ENCODE peak calls at places on chromosomes 2 and 18, in nine cellular contexts. I is fibroblast of villous mesenchyme; J is activated T-helper 9 cell treated with anti-CD3 and anti-CD28 coated beads, Interleukin-2, amount 50 U/mL, for 16 hours; D is NCI-H1092 treated with DMSO at 0.1 percent for 48 hours; F is endodermal cell; Y is HS-27A; X is RPMI8226; A is amniotic stem cell; Z is DMS 273 treated with DMSO at 0.1 percent for 48 hours. M is an unnamed sample.

GRCh38 chr2:216733046-216733445 is 37.7 kb upstream of the IGFBP5 start:
- DNase-seq in J (no peak), A (no peak), Y (no peak), I (no peak), Z (no peak), D (no peak), F (no peak), X (no peak), M (no peak)

GRCh38 chr2:65199891-65200290 is 27.7 kb upstream of the ACTR2 start:
- DNase-seq in I (no peak), X (no peak), J (no peak), Y (peak; percentile 12), Z (no peak), F (no peak), D (no peak), A (no peak), M (peak; percentile 32)

GRCh38 chr2:223725494-223725893 is 111.9 kb downstream of the AP1S3 start:
- DNase-seq in I (peak; percentile 98), A (peak; percentile 94), Y (peak; percentile 74), Z (no peak), D (no peak), X (no peak), J (no peak), F (peak; percentile 92), M (peak; percentile 99)

GRCh38 chr2:15412309-15412708 is 148.8 kb downstream of the NBAS start:
- DNase-seq in A (no peak), F (no peak), D (no peak), J (no peak), X (no peak), Z (no peak), Y (no peak), I (no peak), M (no peak)

GRCh38 chr2:96906719-96907404 is 37.0 kb upstream of the SEMA4C start:
- DNase-seq in D (no peak), I (peak; percentile 36), A (no peak), Y (no peak), Z (no peak), X (no peak), F (peak; percentile 85), J (no peak), M (peak; percentile 58)

GRCh38 chr2:15383695-15384350 is 177.3 kb downstream of the NBAS start:
- DNase-seq in D (no peak), F (peak; percentile 51), J (no peak), I (no peak), Z (no peak), A (no peak), Y (no peak), X (no peak), M (no peak)

GRCh38 chr2:45173513-45173912 is 164.3 kb upstream of the SIX2 start:
- DNase-seq in D (no peak), A (peak; percentile 88), Y (peak; percentile 87), J (no peak), X (no peak), Z (no peak), F (no peak), I (peak; percentile 88), M (peak; percentile 100)

GRCh38 chr2:45649457-45649854 is 2.0 kb upstream of the PRKCE start:
- DNase-seq in I (no peak), Z (no peak), D (no peak), F (no peak), A (no peak), J (no peak), X (no peak), Y (no peak), M (peak; percentile 45)

GRCh38 chr2:46831037-46831868 is 84.4 kb downstream of the MCFD2 start:
- DNase-seq in Y (no peak), F (no peak), I (peak; percentile 96), Z (no peak), J (no peak), D (no peak), A (no peak), X (no peak), M (peak; percentile 88)

GRCh38 chr2:101743288-101743687 is 45.8 kb downstream of the MAP4K4 start:
- DNase-seq in Y (no peak), X (no peak), A (no peak), Z (no peak), D (no peak), I (no peak), J (no peak), F (no peak), M (no peak)

GRCh38 chr2:102335871-102336366 is 19.7 kb upstream of the IL18R1 start:
- DNase-seq in I (peak; percentile 30), J (no peak), A (no peak), F (peak; percentile 56), Y (no peak), D (no peak), X (no peak), Z (no peak), M (no peak)

GRCh38 chr2:54942373-54942772 is 107.9 kb downstream of the RTN4 start:
- DNase-seq in A (no peak), Z (no peak), F (no peak), I (no peak), D (no peak), J (no peak), X (no peak), Y (no peak), M (no peak)

GRCh38 chr2:230957756-230958391 is 32.8 kb upstream of the GPR55 start:
- DNase-seq in Z (no peak), D (no peak), I (no peak), F (no peak), X (no peak), Y (no peak), J (no peak), A (no peak), M (no peak)

GRCh38 chr2:86275962-86276361 is 61.5 kb downstream of the REEP1 start:
- DNase-seq in F (no peak), D (no peak), J (no peak), Z (no peak), A (no peak), I (no peak), Y (no peak), X (no peak), M (no peak)

GRCh38 chr2:223563462-223563861 is 38.7 kb downstream of the SCG2 start:
- DNase-seq in D (peak; percentile 24), X (no peak), A (peak; percentile 31), Z (peak; percentile 24), Y (peak; percentile 19), F (no peak), J (no peak), I (peak; percentile 81), M (peak; percentile 94)

GRCh38 chr18:45165871-45166270 is 449.4 kb upstream of the SLC14A2 start:
- DNase-seq in A (no peak), J (no peak), D (no peak), I (peak; percentile 21), Z (no peak), Y (no peak), X (no peak), F (no peak), M (no peak)

GRCh38 chr2:143808166-143808565 is 678.9 kb downstream of the ARHGAP15 start:
- DNase-seq in Y (no peak), D (no peak), F (no peak), J (no peak), I (peak; percentile 47), A (no peak), Z (no peak), X (no peak), M (peak; percentile 28)

GRCh38 chr18:11522992-11523391 is 86.4 kb upstream of the SLC35G4 start:
- DNase-seq in X (no peak), Z (no peak), D (no peak), F (no peak), J (no peak), I (no peak), A (no peak), Y (no peak), M (no peak)

GRCh38 chr18:54444309-54444914 is 86.7 kb downstream of the C18orf54 start:
- DNase-seq in D (peak; percentile 10), J (no peak), Y (no peak), X (peak; percentile 62), Z (no peak), F (peak; percentile 92), A (peak; percentile 20), I (peak; percentile 64), M (peak; percentile 62)

GRCh38 chr2:232839680-232840079 is 30.4 kb upstream of the SNORC start:
- DNase-seq in J (no peak), A (no peak), I (no peak), Y (no peak), D (no peak), Z (no peak), X (no peak), F (no peak), M (no peak)

GRCh38 chr18:58195278-58195721 is 151.3 kb downstream of the NEDD4L start:
- DNase-seq in F (peak; percentile 81), J (no peak), Y (no peak), D (peak; percentile 85), A (no peak), I (no peak), X (no peak), Z (no peak), M (no peak)

GRCh38 chr2:239601201-239601851 is 200.5 kb upstream of the HDAC4 start:
- DNase-seq in F (peak; percentile 43), Z (no peak), Y (no peak), D (no peak), A (no peak), X (no peak), J (no peak), I (no peak), M (no peak)

GRCh38 chr2:125364181-125364806 is 1291.7 kb upstream of the GYPC start:
- DNase-seq in A (no peak), I (no peak), Z (no peak), F (no peak), Y (no peak), X (no peak), J (no peak), D (no peak), M (no peak)

GRCh38 chr2:141423212-141423611 is 707.6 kb downstream of the LRP1B start:
- DNase-seq in Y (no peak), A (no peak), I (no peak), J (no peak), D (no peak), X (no peak), Z (peak; percentile 39), F (no peak), M (no peak)

GRCh38 chr2:145752091-145752806 is 1232.3 kb upstream of the ZEB2 start:
- DNase-seq in X (peak; percentile 4), F (peak; percentile 59), A (peak; percentile 38), I (peak; percentile 91), D (peak; percentile 51), Z (peak; percentile 26), Y (peak; percentile 64), J (no peak), M (peak; percentile 91)

GRCh38 chr18:57446322-57446721 is 11.1 kb downstream of the ONECUT2 start:
- DNase-seq in D (peak; percentile 54), A (no peak), X (peak; percentile 48), F (peak; percentile 85), Z (no peak), Y (no peak), I (peak; percentile 14), J (no peak), M (peak; percentile 24)

GRCh38 chr2:70029814-70030409 is 57.4 kb upstream of the PCBP1 start:
- DNase-seq in I (peak; percentile 90), Y (no peak), F (peak; percentile 84), Z (no peak), A (no peak), X (peak; percentile 78), D (no peak), J (no peak), M (peak; percentile 82)

GRCh38 chr2:136288249-136288648 is 170.3 kb upstream of the CXCR4 start:
- DNase-seq in D (no peak), F (no peak), J (no peak), A (no peak), I (no peak), X (peak; percentile 25), Z (no peak), Y (no peak), M (no peak)

GRCh38 chr2:72166281-72166680 is 18.6 kb upstream of the CYP26B1 start:
- DNase-seq in F (no peak), J (no peak), Y (no peak), D (no peak), X (no peak), Z (no peak), I (no peak), A (no peak), M (no peak)

GRCh38 chr2:204986641-204987040 is 441.4 kb downstream of the PARD3B start:
- DNase-seq in Z (no peak), D (no peak), I (no peak), X (no peak), J (no peak), A (no peak), Y (no peak), F (no peak), M (no peak)

GRCh38 chr2:102027703-102028059 is 35.9 kb downstream of the IL1R2 start:
- DNase-seq in A (no peak), Y (no peak), J (no peak), D (no peak), Z (no peak), I (no peak), F (no peak), X (no peak), M (no peak)

M was measured in fibroblast of mammary gland.